ENCODE peak calls at places on chromosomes 6 and 20, in five cellular contexts. Y, N, X, W and D are unnamed samples. For H3K9me2, the result is how much of the 10 kb centered on the place peaks cover.

GRCh38 chr6:82589509-82590206 is 226.0 kb downstream of the TPBG start:
- DNase-seq in Y (peak), N (peak), X (peak), W (peak), D (peak)

GRCh38 chr6:14035448-14035847 is 82.1 kb upstream of the CD83 start:
- DNase-seq in Y (peak), N (peak), X (no peak), W (no peak), D (no peak)

GRCh38 chr6:68343901-68344300 is 291.2 kb upstream of the ADGRB3 start:
- DNase-seq in Y (peak), N (peak), X (no peak), W (peak), D (peak)

GRCh38 chr6:14353798-14354197 is 236.2 kb downstream of the CD83 start:
- DNase-seq in Y (no peak), N (no peak), X (no peak), W (no peak), D (no peak)

GRCh38 chr6:165717732-165718465 is 54.9 kb upstream of the PDE10A start:
- DNase-seq in Y (no peak), N (peak), X (peak), W (no peak), D (no peak)

GRCh38 chr20:51888186-51888790 is 86.0 kb upstream of the SALL4 start:
- DNase-seq in Y (no peak), N (no peak), X (no peak), W (no peak), D (no peak)

GRCh38 chr6:14513726-14514125 is 396.2 kb downstream of the CD83 start:
- DNase-seq in Y (no peak), N (no peak), X (no peak), W (no peak), D (no peak)

GRCh38 chr20:3970016-3970415 is 45.3 kb downstream of the RNF24 start:
- DNase-seq in Y (no peak), N (no peak), X (no peak), W (no peak), D (no peak)

GRCh38 chr6:170208651-170209353 is 82.1 kb downstream of the DLL1 start:
- DNase-seq in Y (no peak), N (no peak), X (no peak), W (no peak), D (peak)

GRCh38 chr6:10837009-10837691 is 1.2 kb downstream of the MAK start:
- DNase-seq in Y (peak), N (peak), X (no peak), W (no peak), D (peak)

GRCh38 chr6:76697585-76697984 is 625.1 kb upstream of the IMPG1 start:
- DNase-seq in Y (peak), N (peak), X (peak), W (no peak), D (peak)

GRCh38 chr20:56924976-56925695 is 296.0 kb downstream of the TFAP2C start:
- DNase-seq in Y (no peak), N (no peak), X (no peak), W (no peak), D (peak)

GRCh38 chr20:41213150-41213820 is 75.9 kb downstream of the PLCG1 start:
- DNase-seq in Y (no peak), N (peak), X (no peak), W (no peak), D (peak)

GRCh38 chr20:54219751-54220426 is 12.0 kb downstream of the PFDN4 start:
- DNase-seq in Y (peak), N (peak), X (peak), W (peak), D (peak)

GRCh38 chr20:11585752-11586352 is 331.8 kb upstream of the BTBD3 start:
- DNase-seq in Y (no peak), N (peak), X (peak), W (no peak), D (no peak)
- TF ChIP-seq CTCF in Y (peak), N (peak), X (peak), W (peak), D (peak)

GRCh38 chr6:44503471-44503870 is 116.0 kb downstream of the CDC5L start:
- DNase-seq in Y (no peak), N (no peak), X (no peak), W (no peak), D (no peak)
- H3K9me2 ChIP-seq in Y (under half), N (under half), X (under half), W (under half), D (under half)

DNA sequence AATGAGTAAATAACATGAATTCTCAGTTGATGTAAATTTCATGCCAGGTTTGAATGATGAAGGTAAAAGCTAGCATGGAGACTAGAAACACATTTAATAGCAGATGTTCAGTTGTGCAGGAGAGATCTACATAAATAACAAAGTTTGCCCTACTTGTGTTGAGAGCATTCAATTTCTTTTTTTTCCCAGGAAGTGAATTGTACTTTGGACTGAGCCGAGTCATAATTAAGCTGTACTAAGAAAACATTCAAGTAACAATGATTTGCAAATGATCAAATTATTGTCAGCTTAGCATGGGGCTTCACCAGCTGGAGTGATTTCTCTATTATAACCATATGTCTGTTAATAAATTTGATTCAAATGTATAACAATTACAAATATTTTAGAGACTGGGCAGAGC is 893.5 kb upstream of the MAP3K7 start:
- DNase-seq in Y (no peak), N (no peak), X (no peak), W (no peak), D (no peak)
- TF ChIP-seq CTCF in Y (no peak), N (no peak), X (no peak), W (no peak), D (no peak)

GRCh38 chr6:30497714-30498113 is 8.4 kb downstream of the HLA-E start:
- DNase-seq in Y (no peak), N (no peak), X (no peak), W (no peak), D (no peak)
- H3K9me2 ChIP-seq in Y (under half), N (under half), X (under half), W (under half), D (under half)

GRCh38 chr6:31042801-31043200 is 32.5 kb downstream of the MUC22 start:
- DNase-seq in Y (peak), N (peak), X (peak), W (no peak), D (peak)
- TF ChIP-seq CTCF in Y (peak), N (peak), X (peak), W (no peak), D (peak)

DNA sequence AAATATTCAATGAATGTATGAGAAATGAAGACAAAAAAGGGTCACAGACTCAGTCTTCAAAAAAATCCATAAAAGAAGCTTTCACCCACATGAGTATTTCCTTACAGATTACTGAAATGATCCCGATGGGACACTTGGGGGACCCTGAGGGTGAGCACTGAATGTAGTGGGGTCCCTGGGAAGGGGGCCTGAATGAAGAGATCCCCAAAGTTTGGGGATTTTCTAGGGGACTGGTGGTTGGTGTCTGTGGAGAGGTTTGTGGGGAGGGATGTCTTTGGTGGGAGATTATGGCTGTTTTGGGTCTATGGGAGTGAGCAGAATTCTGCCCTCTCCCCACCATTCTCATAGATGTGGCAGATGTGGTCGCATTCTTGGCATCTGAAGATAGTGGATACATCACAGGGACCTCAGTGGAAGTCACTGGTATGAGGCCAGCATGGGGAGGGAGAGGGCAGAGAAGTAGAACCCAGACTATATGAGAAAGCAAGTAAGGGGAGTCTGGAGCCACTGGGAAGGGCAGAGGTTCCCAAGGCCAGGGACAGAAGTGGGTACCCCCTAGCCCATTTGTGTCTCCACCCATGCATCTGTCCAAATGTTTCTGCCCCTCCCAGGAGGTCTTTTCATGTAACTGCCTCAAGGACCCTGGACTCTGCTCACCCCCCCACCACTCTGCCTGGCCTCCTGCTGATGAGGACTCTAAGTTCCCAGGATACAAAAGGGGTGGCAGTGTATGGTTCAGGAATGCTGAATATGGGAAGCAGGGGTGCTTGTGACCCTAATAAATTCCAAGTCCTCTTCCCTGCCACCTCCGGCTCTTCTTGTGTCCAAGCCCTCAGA is 1.8 kb downstream of the HSD17B8 start:
- DNase-seq in Y (no peak), N (no peak), X (no peak), W (no peak), D (peak)
- H3K9me2 ChIP-seq in Y (under half), N (under half), X (under half), W (under half), D (under half)

GRCh38 chr6:28808383-28808782 is 115.4 kb downstream of the TRIM27 start:
- DNase-seq in Y (no peak), N (no peak), X (no peak), W (no peak), D (no peak)

GRCh38 chr6:28810655-28811053 is 113.1 kb downstream of the TRIM27 start:
- DNase-seq in Y (no peak), N (no peak), X (no peak), W (no peak), D (no peak)

GRCh38 chr6:28811873-28812272 is 111.9 kb downstream of the TRIM27 start:
- DNase-seq in Y (no peak), N (peak), X (no peak), W (peak), D (no peak)

GRCh38 chr6:28807682-28808280 is 116.0 kb downstream of the TRIM27 start:
- DNase-seq in Y (peak), N (peak), X (peak), W (peak), D (peak)

GRCh38 chr6:28809947-28810654 is 113.7 kb downstream of the TRIM27 start:
- DNase-seq in Y (no peak), N (no peak), X (no peak), W (no peak), D (no peak)
- TF ChIP-seq CTCF in Y (no peak), N (no peak), X (no peak), W (no peak), D (peak)